ENCODE peak calls at places on chromosomes 3 and 15, in ten cellular contexts. W, J, L, H, F, I, V, C, X and P are unnamed samples.

GRCh38 chr3:156723182-156723619 is 48.8 kb downstream of the TIPARP start:
- DNase-seq in W (no peak), J (no peak), L (no peak), H (no peak), F (no peak), I (no peak), V (no peak), C (no peak), X (no peak), P (no peak)

GRCh38 chr15:48366574-48367312 is 35.5 kb downstream of the DUT start:
- DNase-seq in W (no peak), J (no peak), L (no peak), H (no peak), F (no peak), I (no peak), V (no peak), C (no peak), X (no peak), P (no peak)

GRCh38 chr3:131036986-131037385 is 10.3 kb downstream of the NEK11 start:
- DNase-seq in W (no peak), J (no peak), L (no peak), H (no peak), F (no peak), I (no peak), V (no peak), C (no peak), X (no peak), P (no peak)

GRCh38 chr15:63135804-63136203 is 14.1 kb downstream of the LACTB start:
- DNase-seq in W (no peak), J (no peak), L (peak; percentile 83), H (peak; percentile 91), F (no peak), I (no peak), V (no peak), C (peak; percentile 64), X (no peak), P (no peak)

GRCh38 chr3:48268381-48268935 is 27.6 kb downstream of the ZNF589 start:
- DNase-seq in W (peak; percentile 88), J (peak; percentile 86), L (no peak), H (peak; percentile 69), F (no peak), I (no peak), V (no peak), C (peak; percentile 57), X (peak; percentile 76), P (no peak)

GRCh38 chr3:182760576-182761164 is 32.6 kb upstream of the ATP11B start:
- DNase-seq in W (peak; percentile 63), J (peak; percentile 73), L (no peak), H (no peak), F (no peak), I (no peak), V (no peak), C (no peak), X (no peak), P (no peak)

GRCh38 chr3:184448321-184449160 is 68.7 kb downstream of the CHRD start:
- DNase-seq in W (no peak), J (peak; percentile 31), L (no peak), H (peak; percentile 81), F (no peak), I (peak; percentile 75), V (no peak), C (peak; percentile 77), X (no peak), P (no peak)

GRCh38 chr3:88467191-88467590 is 317.4 kb downstream of the C3orf38 start:
- DNase-seq in W (no peak), J (no peak), L (no peak), H (no peak), F (peak; percentile 48), I (no peak), V (no peak), C (no peak), X (no peak), P (no peak)

GRCh38 chr3:129181834-129182233 is 1.9 kb downstream of the CNBP start:
- DNase-seq in W (no peak), J (no peak), L (no peak), H (no peak), F (peak; percentile 33), I (no peak), V (no peak), C (no peak), X (no peak), P (no peak)

GRCh38 chr3:129185774-129186173 is 2.1 kb upstream of the CNBP start:
- DNase-seq in W (no peak), J (no peak), L (no peak), H (no peak), F (no peak), I (no peak), V (no peak), C (no peak), X (no peak), P (no peak)

GRCh38 chr3:129182390-129183180 is 1.1 kb downstream of the CNBP start:
- DNase-seq in W (no peak), J (no peak), L (no peak), H (no peak), F (peak; percentile 63), I (no peak), V (no peak), C (peak; percentile 24), X (peak; percentile 27), P (no peak)

GRCh38 chr3:129184396-129184656 is 630 bp upstream of the CNBP start:
- DNase-seq in W (peak; percentile 45), J (peak; percentile 39), L (peak; percentile 69), H (no peak), F (peak; percentile 34), I (no peak), V (peak; percentile 25), C (peak; percentile 29), X (no peak), P (no peak)

GRCh38 chr3:129183569-129184395 is at the start of gene CNBP:
- DNase-seq in W (peak; percentile 93), J (peak; percentile 99), L (peak; percentile 96), H (peak; percentile 76), F (peak; percentile 95), I (peak; percentile 78), V (peak; percentile 94), C (peak; percentile 96), X (peak; percentile 90), P (peak; percentile 94)
- TF ChIP-seq CTCF in W (no peak), J (no peak), L (no peak), H (no peak), F (no peak), I (no peak), V (peak; percentile 11), C (no peak), X (no peak), P (no peak)

DNA sequence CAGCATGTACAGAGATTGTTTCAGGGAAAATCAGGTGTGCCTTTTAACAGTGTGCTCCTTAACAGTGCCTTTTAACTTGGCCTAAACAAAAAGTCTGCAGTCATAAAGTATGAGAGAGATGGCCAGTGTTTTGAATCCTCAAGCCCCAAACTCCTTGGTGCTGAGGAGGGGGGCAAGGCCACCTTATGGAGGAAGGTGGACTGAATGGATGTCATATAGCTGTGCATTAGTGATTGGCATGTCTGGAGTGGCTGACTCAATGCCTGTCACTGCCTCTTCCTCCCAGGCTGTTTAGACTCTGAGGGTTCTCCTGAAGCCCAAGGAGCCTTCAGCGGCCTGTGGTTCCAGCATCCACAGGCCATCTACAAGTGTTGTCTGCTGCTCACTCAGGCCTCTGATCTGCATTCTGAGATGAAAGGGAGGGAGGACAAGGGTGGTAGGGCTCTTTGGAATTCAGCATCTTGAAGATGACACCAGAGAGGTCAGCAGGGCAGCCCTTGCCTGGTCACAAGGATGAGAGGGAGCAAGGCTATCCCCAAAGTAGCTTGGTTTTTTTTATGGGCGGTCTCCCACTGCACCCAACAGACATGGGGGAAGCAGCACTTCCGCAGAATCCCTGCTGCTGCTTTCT is 1.5 kb downstream of the FOXL2NB start:
- DNase-seq in W (no peak), J (no peak), L (no peak), H (no peak), F (peak; percentile 71), I (no peak), V (no peak), C (no peak), X (no peak), P (no peak)
- TF ChIP-seq CTCF in W (no peak), J (no peak), L (no peak), H (no peak), F (no peak), I (no peak), V (no peak), C (no peak), X (no peak), P (no peak)

GRCh38 chr3:61299343-61299742 is 48.1 kb upstream of the FHIT start:
- DNase-seq in W (no peak), J (no peak), L (no peak), H (no peak), F (peak; percentile 53), I (no peak), V (no peak), C (no peak), X (no peak), P (no peak)
- TF ChIP-seq CTCF in W (no peak), J (no peak), L (no peak), H (no peak), F (no peak), I (no peak), V (no peak), C (no peak), X (no peak), P (no peak)

GRCh38 chr3:46933261-46933660 is 43.3 kb downstream of the CCDC12 start:
- DNase-seq in W (no peak), J (no peak), L (no peak), H (no peak), F (no peak), I (no peak), V (no peak), C (no peak), X (no peak), P (no peak)

GRCh38 chr3:46931631-46932441 is 44.7 kb downstream of the CCDC12 start:
- DNase-seq in W (peak; percentile 66), J (peak; percentile 59), L (peak; percentile 94), H (no peak), F (no peak), I (no peak), V (no peak), C (no peak), X (no peak), P (no peak)

GRCh38 chr3:46930945-46931403 is 45.6 kb downstream of the CCDC12 start:
- DNase-seq in W (no peak), J (no peak), L (no peak), H (no peak), F (no peak), I (no peak), V (no peak), C (no peak), X (no peak), P (no peak)

GRCh38 chr3:46934067-46934466 is 42.5 kb downstream of the CCDC12 start:
- DNase-seq in W (no peak), J (no peak), L (no peak), H (no peak), F (no peak), I (no peak), V (no peak), C (no peak), X (no peak), P (no peak)

DNA sequence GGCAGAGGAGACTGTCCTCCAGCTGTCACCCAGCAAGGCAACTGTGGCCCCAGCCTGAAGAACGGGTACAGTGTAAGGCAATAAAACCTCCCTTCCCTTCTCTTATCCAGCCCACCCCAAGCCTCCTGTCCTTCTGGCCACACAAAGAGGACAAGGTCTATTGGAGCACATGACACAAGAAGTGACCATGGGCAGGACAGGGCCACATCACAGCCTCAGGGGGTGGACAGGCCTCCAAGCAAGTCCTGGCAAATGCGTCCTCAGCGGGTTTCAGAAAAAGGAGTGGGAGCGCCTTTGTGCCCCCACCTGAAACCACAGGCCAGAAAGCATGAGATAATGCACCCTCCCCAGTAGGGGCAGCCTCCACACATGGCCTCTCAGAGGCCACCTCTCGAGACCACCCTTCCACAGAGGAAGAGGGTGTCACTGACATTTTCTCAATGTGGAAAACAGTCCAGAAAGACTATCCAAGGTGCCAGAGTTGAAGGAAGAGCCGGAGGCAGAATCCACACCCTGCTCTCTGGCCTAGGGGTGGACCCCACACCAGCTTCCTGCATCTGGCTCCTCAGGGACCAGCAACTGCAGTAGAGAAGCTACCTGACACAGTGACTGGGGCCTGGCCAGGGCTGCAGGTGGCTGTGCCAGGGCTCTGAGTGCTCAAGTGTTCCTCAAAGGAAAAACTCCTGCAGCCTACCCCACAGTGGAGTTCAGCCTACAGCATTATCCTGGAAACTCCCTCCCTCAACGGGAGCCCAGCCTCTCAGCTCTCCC is 43.9 kb downstream of the CCDC12 start:
- DNase-seq in W (no peak), J (no peak), L (no peak), H (no peak), F (no peak), I (no peak), V (no peak), C (no peak), X (no peak), P (no peak)
- TF ChIP-seq CTCF in W (no peak), J (no peak), L (no peak), H (peak; percentile 1), F (peak; percentile 19), I (no peak), V (no peak), C (no peak), X (no peak), P (no peak)